ENCODE peak calls at places on chromosomes 11 and 22, in eight cellular contexts. N, Y, E, P, V, G, C and T are unnamed samples.

GRCh38 chr22:20013382-20013871 is 3.2 kb downstream of the ARVCF start:
- DNase-seq in N (peak), Y (peak), E (no peak), P (no peak), V (no peak), G (peak), C (no peak), T (peak)

GRCh38 chr11:122601131-122602125 is 54.1 kb upstream of the UBASH3B start:
- DNase-seq in N (no peak), Y (no peak), E (no peak), P (no peak), V (no peak), G (no peak), C (no peak), T (no peak)

GRCh38 chr22:48318173-48318572 is 1509.5 kb downstream of the BRD1 start:
- DNase-seq in N (no peak), Y (no peak), E (no peak), P (no peak), V (no peak), G (no peak), C (no peak), T (no peak)

GRCh38 chr11:10490032-10490397 is 35.0 kb downstream of the AMPD3 start:
- DNase-seq in N (no peak), Y (no peak), E (no peak), P (no peak), V (no peak), G (peak), C (no peak), T (peak)

GRCh38 chr11:119157088-119157487 is 8.2 kb downstream of the ABCG4 start:
- DNase-seq in N (no peak), Y (no peak), E (no peak), P (no peak), V (no peak), G (no peak), C (no peak), T (no peak)

GRCh38 chr11:10351435-10351767 is 46.5 kb downstream of the ADM start:
- DNase-seq in N (no peak), Y (peak), E (no peak), P (no peak), V (no peak), G (no peak), C (no peak), T (no peak)

GRCh38 chr22:49962751-49963646 is 2.4 kb downstream of the PIM3 start:
- DNase-seq in N (peak), Y (peak), E (no peak), P (no peak), V (peak), G (peak), C (no peak), T (peak)

GRCh38 chr11:2397005-2397404 is 3.5 kb upstream of the TSSC4 start:
- DNase-seq in N (no peak), Y (no peak), E (no peak), P (no peak), V (no peak), G (no peak), C (no peak), T (no peak)

GRCh38 chr11:26335903-26336302 is 4.0 kb downstream of the ANO3 start:
- DNase-seq in N (no peak), Y (no peak), E (no peak), P (no peak), V (no peak), G (no peak), C (no peak), T (no peak)

GRCh38 chr11:6474423-6474792 is 667 bp upstream of the TRIM3 start:
- DNase-seq in N (no peak), Y (no peak), E (no peak), P (no peak), V (no peak), G (no peak), C (no peak), T (no peak)

GRCh38 chr11:106468091-106468490 is 390.6 kb downstream of the AASDHPPT start:
- DNase-seq in N (no peak), Y (no peak), E (no peak), P (no peak), V (no peak), G (no peak), C (no peak), T (no peak)

GRCh38 chr22:27564806-27565205 is 236.8 kb downstream of the MN1 start:
- DNase-seq in N (no peak), Y (no peak), E (no peak), P (no peak), V (no peak), G (no peak), C (no peak), T (no peak)

GRCh38 chr11:27926981-27927481 is 180.9 kb downstream of the KIF18A start:
- DNase-seq in N (no peak), Y (no peak), E (no peak), P (no peak), V (no peak), G (no peak), C (no peak), T (no peak)

GRCh38 chr11:2565447-2566222 is 120.8 kb downstream of the KCNQ1 start:
- DNase-seq in N (no peak), Y (no peak), E (no peak), P (no peak), V (no peak), G (peak), C (no peak), T (no peak)

GRCh38 chr11:2207773-2208621 is 36.4 kb upstream of the TH start:
- DNase-seq in N (no peak), Y (no peak), E (no peak), P (no peak), V (no peak), G (no peak), C (no peak), T (peak)

GRCh38 chr11:85822814-85823213 is 11.9 kb upstream of the SYTL2 start:
- DNase-seq in N (no peak), Y (no peak), E (no peak), P (no peak), V (no peak), G (no peak), C (no peak), T (no peak)

GRCh38 chr22:41301085-41302015 is at the start of gene ZC3H7B:
- DNase-seq in N (peak), Y (peak), E (peak), P (peak), V (peak), G (peak), C (peak), T (peak)

GRCh38 chr22:35446365-35446764 is 46.4 kb downstream of the MCM5 start:
- DNase-seq in N (no peak), Y (no peak), E (no peak), P (no peak), V (no peak), G (no peak), C (no peak), T (no peak)

GRCh38 chr11:29432719-29433325 is 584.0 kb downstream of the KCNA4 start:
- DNase-seq in N (no peak), Y (peak), E (no peak), P (no peak), V (no peak), G (no peak), C (peak), T (no peak)

GRCh38 chr11:108752297-108752751 is 87.5 kb downstream of the DDX10 start:
- DNase-seq in N (no peak), Y (no peak), E (no peak), P (no peak), V (no peak), G (no peak), C (no peak), T (no peak)

GRCh38 chr11:67285541-67286498 is 3.3 kb upstream of the ANKRD13D start:
- DNase-seq in N (no peak), Y (peak), E (no peak), P (no peak), V (no peak), G (no peak), C (no peak), T (no peak)

GRCh38 chr11:34181856-34182405 is 76.5 kb downstream of the NAT10 start:
- DNase-seq in N (no peak), Y (no peak), E (no peak), P (no peak), V (no peak), G (no peak), C (no peak), T (no peak)

GRCh38 chr22:50252081-50253045 is 1.3 kb upstream of the HDAC10 start:
- DNase-seq in N (peak), Y (peak), E (peak), P (no peak), V (peak), G (peak), C (peak), T (peak)

GRCh38 chr11:7667460-7667859 is 5.8 kb downstream of the CYB5R2 start:
- DNase-seq in N (no peak), Y (peak), E (no peak), P (no peak), V (no peak), G (no peak), C (no peak), T (no peak)

GRCh38 chr22:18991138-18991432 is 55.0 kb upstream of the PRODH start:
- DNase-seq in N (no peak), Y (no peak), E (no peak), P (no peak), V (no peak), G (no peak), C (no peak), T (no peak)